ENCODE peak calls at places on chromosomes 7 and 10, in six cellular contexts. A is AG09319, R is psoas muscle, T is neural progenitor cell, D is mesothelial cell of epicardium, P is neural crest cell. Q is an unnamed sample.

GRCh38 chr7:47806701-47807103 is 141.6 kb downstream of the PKD1L1 start:
- DNase-seq in A (no peak), R (no peak), T (no peak), D (no peak), P (no peak), Q (no peak)

GRCh38 chr7:116552616-116553015 is 27.8 kb downstream of the CAV1 start:
- DNase-seq in A (no peak), R (no peak), T (no peak), D (no peak), P (no peak), Q (no peak)

GRCh38 chr7:94294471-94295131 is 100.1 kb upstream of the COL1A2 start:
- DNase-seq in A (no peak), R (no peak), T (no peak), D (no peak), P (no peak), Q (no peak)

GRCh38 chr7:135001390-135002165 is 15.3 kb downstream of the AGBL3 start:
- DNase-seq in A (no peak), R (no peak), T (no peak), D (no peak), P (no peak), Q (no peak)

GRCh38 chr10:125375210-125375609 is 214.8 kb upstream of the CTBP2 start:
- DNase-seq in A (no peak), R (no peak), T (no peak), D (no peak), P (no peak), Q (no peak)

GRCh38 chr7:68186072-68186471 is 1189.4 kb downstream of the TYW1 start:
- DNase-seq in A (no peak), R (no peak), T (no peak), D (no peak), P (no peak), Q (no peak)

GRCh38 chr10:97234403-97234802 is 48.6 kb upstream of the SLIT1 start:
- DNase-seq in A (no peak), R (no peak), T (peak; percentile 39), D (no peak), P (peak; percentile 18), Q (no peak)

GRCh38 chr10:61480226-61480625 is 27.0 kb upstream of the TMEM26 start:
- DNase-seq in A (no peak), R (no peak), T (no peak), D (no peak), P (no peak), Q (no peak)

GRCh38 chr7:55552320-55553086 is 19.8 kb downstream of the VOPP1 start:
- DNase-seq in A (no peak), R (peak; percentile 72), T (no peak), D (no peak), P (no peak), Q (no peak)

GRCh38 chr7:116554436-116554835 is 29.6 kb downstream of the CAV1 start:
- DNase-seq in A (no peak), R (no peak), T (no peak), D (no peak), P (no peak), Q (no peak)

GRCh38 chr7:71343821-71344341 is 211.9 kb downstream of the GALNT17 start:
- DNase-seq in A (no peak), R (no peak), T (no peak), D (no peak), P (no peak), Q (no peak)

DNA sequence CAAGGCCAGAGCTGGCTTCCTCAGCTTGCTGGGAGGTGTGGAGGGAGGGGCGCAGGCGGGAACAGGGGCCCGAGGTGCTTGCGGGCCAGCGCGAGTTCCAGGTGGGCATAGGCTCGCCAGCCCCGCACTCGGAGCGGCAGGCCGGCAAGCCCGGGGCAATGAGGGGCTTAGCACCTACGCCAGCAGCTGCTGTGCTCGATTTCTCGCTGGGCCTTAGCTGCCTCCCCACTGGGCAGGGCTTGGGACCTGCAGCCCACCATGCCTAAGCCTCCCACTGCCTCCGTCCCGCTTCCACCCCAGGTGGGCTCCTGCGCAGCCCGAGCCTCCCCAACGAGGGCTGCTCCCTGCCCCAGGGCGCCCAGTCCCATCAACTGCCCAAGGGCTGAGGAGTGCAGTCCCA is 25.9 kb upstream of the MAT1A start:
- DNase-seq in A (no peak), R (no peak), T (no peak), D (no peak), P (no peak), Q (no peak)
- TF ChIP-seq CTCF in A (no peak), R (no peak), T (no peak), D (no peak), P (no peak), Q (no peak)

GRCh38 chr7:147805996-147806576 is 784.5 kb upstream of the C7orf33 start:
- DNase-seq in A (no peak), R (no peak), T (no peak), D (no peak), P (no peak), Q (no peak)
- TF ChIP-seq CTCF in A (no peak), R (no peak), T (no peak), D (peak; percentile 24), P (peak; percentile 40), Q (no peak)

DNA sequence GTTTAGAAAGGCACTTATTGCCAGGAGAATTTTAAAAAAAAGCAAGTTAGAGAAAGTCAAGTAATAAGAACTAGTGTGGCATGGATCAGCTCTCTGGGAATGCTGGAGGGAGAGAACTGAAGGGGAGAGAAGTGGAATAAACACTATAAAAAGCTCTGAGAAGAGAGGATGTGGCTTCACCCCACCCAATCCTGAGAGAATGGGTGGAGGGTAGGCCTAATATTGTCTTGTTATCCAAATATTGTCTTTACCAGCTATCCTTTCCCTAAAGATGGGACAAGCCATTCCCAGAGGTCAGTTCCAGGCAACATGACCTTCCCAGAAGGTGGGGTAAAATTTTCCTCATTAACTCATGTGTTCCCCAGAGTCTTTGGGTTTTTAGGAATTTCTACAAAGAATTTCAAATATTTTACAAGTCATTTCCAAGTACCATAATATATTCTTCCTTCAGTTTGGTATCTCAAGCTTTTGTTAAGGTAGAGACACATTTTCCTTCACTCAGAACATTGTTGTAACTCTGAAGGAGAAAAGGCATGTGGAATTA is 42.4 kb downstream of the ENTPD1 start:
- DNase-seq in A (no peak), R (no peak), T (no peak), D (no peak), P (no peak), Q (no peak)
- TF ChIP-seq CTCF in A (no peak), R (no peak), T (no peak), D (no peak), P (no peak), Q (no peak)

GRCh38 chr7:114922151-114922651 is 307 bp downstream of the MDFIC start:
- DNase-seq in A (no peak), R (peak; percentile 82), T (peak; percentile 78), D (peak; percentile 29), P (peak; percentile 39), Q (no peak)
- TF ChIP-seq CTCF in A (no peak), R (no peak), T (no peak), D (no peak), P (no peak), Q (no peak)

Q was measured in AG09309.